ENCODE peak calls at places on chromosomes 3 and 15, in ten cellular contexts. X, M, L, C, I, R, B, V, K and S are unnamed samples.

GRCh38 chr3:15766406-15766805 is 31.4 kb downstream of the ANKRD28 start:
- DNase-seq in M (no peak), B (no peak), L (no peak), V (no peak), C (no peak), I (no peak), K (no peak), X (no peak), R (no peak), S (no peak)

GRCh38 chr3:194166682-194167479 is 30.9 kb downstream of the HES1 start:
- DNase-seq in M (peak), K (peak), L (no peak), B (peak), C (no peak), I (no peak), X (no peak), V (no peak), R (no peak), S (no peak)

GRCh38 chr3:194991338-194991654 is 279.7 kb downstream of the XXYLT1 start:
- DNase-seq in C (no peak), L (no peak), V (no peak), M (no peak), I (no peak), X (no peak), R (no peak), B (no peak), K (no peak), S (no peak)

GRCh38 chr15:83837946-83838571 is 184.1 kb downstream of the ADAMTSL3 start:
- DNase-seq in C (no peak), K (no peak), V (no peak), L (no peak), I (no peak), R (peak), X (peak), B (peak), M (no peak), S (no peak)

GRCh38 chr3:171257251-171258179 is 202.7 kb downstream of the TNIK start:
- DNase-seq in V (no peak), R (no peak), L (no peak), I (no peak), B (no peak), M (peak), X (no peak), C (no peak), K (no peak), S (no peak)

GRCh38 chr3:15041950-15042349 is 23.2 kb downstream of the MRPS25 start:
- DNase-seq in C (no peak), K (no peak), M (no peak), R (no peak), B (no peak), L (no peak), X (no peak), I (no peak), V (no peak), S (no peak)

GRCh38 chr3:113124256-113124830 is 87.0 kb upstream of the BOC start:
- DNase-seq in I (no peak), X (no peak), V (no peak), M (no peak), L (no peak), B (no peak), R (no peak), C (no peak), K (no peak), S (no peak)

GRCh38 chr3:105365536-105366301 is 990 bp upstream of the ALCAM start:
- DNase-seq in K (no peak), M (peak), R (peak), C (no peak), V (no peak), I (no peak), B (peak), X (no peak), L (no peak), S (no peak)

GRCh38 chr15:70892912-70893560 is 410 bp downstream of the LRRC49 start:
- DNase-seq in V (no peak), K (no peak), R (peak), C (peak), I (no peak), L (no peak), X (peak), B (peak), M (peak), S (no peak)

GRCh38 chr15:36066757-36067156 is 512.7 kb upstream of the CDIN1 start:
- DNase-seq in C (no peak), B (no peak), K (no peak), L (no peak), I (no peak), X (no peak), R (peak), V (no peak), M (no peak), S (no peak)

GRCh38 chr3:165855581-165855980 is 18.4 kb upstream of the BCHE start:
- DNase-seq in I (no peak), M (peak), V (no peak), K (no peak), R (peak), X (no peak), C (no peak), B (peak), L (no peak), S (no peak)

GRCh38 chr15:62521396-62521795 is 356.3 kb upstream of the C2CD4B start:
- DNase-seq in M (no peak), B (no peak), R (no peak), L (no peak), C (no peak), X (no peak), K (no peak), I (no peak), V (no peak), S (no peak)

GRCh38 chr3:189365609-189366564 is 194.1 kb downstream of the TPRG1 start:
- DNase-seq in V (no peak), R (no peak), L (no peak), X (no peak), K (no peak), C (no peak), M (peak), I (no peak), B (peak), S (no peak)

GRCh38 chr3:58214484-58215316 is 3.9 kb upstream of the DNASE1L3 start:
- DNase-seq in M (no peak), V (no peak), C (no peak), X (no peak), K (no peak), R (peak), I (no peak), B (peak), L (no peak), S (no peak)

GRCh38 chr3:15264486-15264885 is 58.4 kb downstream of the CAPN7 start:
- DNase-seq in M (no peak), K (no peak), V (no peak), X (no peak), B (no peak), C (no peak), I (no peak), R (no peak), L (no peak), S (no peak)